ENCODE peak calls at places on chromosome 1, in nine cellular contexts. X is pancreas; T is endodermal cell; V is CD4-positive, CD25-positive, alpha-beta regulatory T cell; Y is neural progenitor cell; M is uterus; U is thoracic aorta; F is heart left ventricle; A is heart right ventricle. L is an unnamed sample.

GRCh38 chr1:180080439-180080838 is 74.2 kb upstream of the QSOX1 start:
- DNase-seq in U (no peak), T (no peak), A (no peak), M (no peak), X (no peak), Y (no peak), F (no peak), V (no peak), L (no peak)

GRCh38 chr1:206507395-206508129 is at the start of gene RASSF5:
- DNase-seq in A (peak; percentile 83), Y (peak; percentile 81), M (peak; percentile 74), X (peak; percentile 86), V (peak; percentile 70), U (peak; percentile 49), T (peak; percentile 96), F (peak; percentile 90), L (peak; percentile 90)

GRCh38 chr1:25997759-25998074 is at the start of gene PAFAH2:
- DNase-seq in X (no peak), V (no peak), M (no peak), A (peak; percentile 44), T (no peak), U (no peak), F (no peak), Y (no peak), L (no peak)

GRCh38 chr1:19793360-19794046 is 6.2 kb downstream of the TMCO4 start:
- DNase-seq in V (no peak), F (no peak), U (no peak), Y (no peak), T (no peak), X (no peak), M (no peak), A (no peak), L (no peak)

GRCh38 chr1:183628537-183628936 is 7.0 kb downstream of the ARPC5 start:
- DNase-seq in M (no peak), X (no peak), Y (no peak), U (no peak), T (no peak), F (no peak), V (no peak), A (no peak), L (no peak)

GRCh38 chr1:223700942-223701637 is 11.2 kb upstream of the CAPN2 start:
- DNase-seq in A (no peak), U (no peak), F (no peak), T (peak; percentile 73), M (peak; percentile 63), X (no peak), Y (no peak), V (no peak), L (no peak)

GRCh38 chr1:200224315-200224714 is 185.5 kb downstream of the ZNF281 start:
- DNase-seq in T (no peak), V (no peak), F (no peak), Y (no peak), M (no peak), U (no peak), A (no peak), X (no peak), L (no peak)

GRCh38 chr1:222161676-222162075 is 386.2 kb downstream of the HHIPL2 start:
- DNase-seq in X (no peak), A (no peak), Y (no peak), U (no peak), T (no peak), V (no peak), M (no peak), F (no peak), L (no peak)

GRCh38 chr1:34754878-34755637 is at the start of gene GJB5:
- DNase-seq in Y (no peak), U (no peak), X (no peak), V (no peak), M (no peak), T (no peak), F (no peak), A (no peak), L (no peak)

GRCh38 chr1:30405631-30406212 is 317.7 kb downstream of the MATN1 start:
- DNase-seq in Y (no peak), A (no peak), U (no peak), X (no peak), V (no peak), M (no peak), F (no peak), T (peak; percentile 21), L (no peak)

GRCh38 chr1:45339694-45340558 is at the start of the genes MUTYH and TOE1:
- DNase-seq in U (peak; percentile 57), F (peak; percentile 96), X (peak; percentile 89), V (peak; percentile 87), Y (peak; percentile 96), T (peak; percentile 98), M (peak; percentile 90), A (peak; percentile 93), L (peak; percentile 96)

GRCh38 chr1:23118957-23119792 is 49.5 kb downstream of the LUZP1 start:
- DNase-seq in F (no peak), T (no peak), U (no peak), Y (no peak), A (no peak), M (no peak), X (no peak), V (peak; percentile 26), L (no peak)

DNA sequence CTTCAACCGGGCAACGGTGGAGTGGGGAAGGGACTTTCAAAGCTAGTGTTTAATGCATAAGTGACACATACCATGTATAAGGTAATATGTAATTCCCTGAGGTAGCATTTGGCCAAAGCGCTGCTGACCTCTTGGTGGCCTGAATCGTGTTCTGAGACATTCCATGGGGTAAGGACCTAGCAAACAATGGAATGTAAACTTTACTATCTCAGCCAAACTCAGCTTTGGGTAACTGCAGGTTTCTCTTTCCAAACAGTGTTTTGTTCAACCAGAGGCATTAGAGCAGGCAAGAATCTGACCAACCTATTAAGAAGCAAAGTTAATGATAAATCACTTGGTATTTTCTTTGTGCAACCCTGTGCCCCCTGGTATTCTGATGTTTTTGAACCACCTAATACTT is 22.0 kb downstream of the TGFB2 start:
- DNase-seq in M (no peak), F (no peak), X (no peak), U (no peak), A (no peak), Y (no peak), V (no peak), T (no peak), L (no peak)
- H3K4me1 ChIP-seq in M (no peaks in the 10 kb centered on the region), F (no peaks in the 10 kb centered on the region), X (no peaks in the 10 kb centered on the region), U (peaks cover 31% of the 10 kb centered on the region), A (no peaks in the 10 kb centered on the region), Y (no peaks in the 10 kb centered on the region), V (no peaks in the 10 kb centered on the region), T (no peaks in the 10 kb centered on the region), L (no peaks in the 10 kb centered on the region)

GRCh38 chr1:204443260-204443619 is 31.6 kb upstream of the PPP1R15B start:
- DNase-seq in V (no peak), M (no peak), A (no peak), F (no peak), T (no peak), X (no peak), U (no peak), Y (no peak), L (no peak)
- H3K27ac ChIP-seq in V (no peak overlapping the region), M (peak overlapping the region; percentile 82), A (peak overlapping the region; percentile 13), F (peak overlapping the region; percentile 65), T (no peak overlapping the region), X (peak overlapping the region; percentile 22), U (peak overlapping the region; percentile 80), Y (no peak overlapping the region), L (peak overlapping the region; percentile 20)

GRCh38 chr1:1783320-1783719 is 5.0 kb upstream of the NADK start:
- DNase-seq in M (no peak), F (peak; percentile 51), U (no peak), X (no peak), V (no peak), A (no peak), T (peak; percentile 64), Y (no peak), L (no peak)

GRCh38 chr1:1785666-1786065 is 7.4 kb upstream of the NADK start:
- DNase-seq in V (no peak), X (no peak), A (no peak), U (no peak), F (no peak), Y (no peak), T (no peak), M (no peak), L (no peak)

GRCh38 chr1:1787206-1787605 is 8.9 kb upstream of the NADK start:
- DNase-seq in F (no peak), M (no peak), U (no peak), Y (no peak), T (no peak), V (no peak), X (no peak), A (no peak), L (no peak)

GRCh38 chr1:1782399-1783221 is 4.3 kb upstream of the NADK start:
- DNase-seq in T (peak; percentile 81), X (peak; percentile 79), V (peak; percentile 13), M (peak; percentile 47), F (peak; percentile 78), A (peak; percentile 63), Y (peak; percentile 35), U (peak; percentile 41), L (no peak)

GRCh38 chr1:1784933-1785332 is 6.7 kb upstream of the NADK start:
- DNase-seq in U (no peak), X (no peak), T (no peak), V (no peak), A (no peak), M (no peak), F (no peak), Y (no peak), L (no peak)
- H3K4me1 ChIP-seq in U (peaks cover 27% of the 10 kb centered on the region), X (peaks cover 20% of the 10 kb centered on the region), T (peaks cover 4% of the 10 kb centered on the region), V (peaks cover 39% of the 10 kb centered on the region), A (peaks cover 22% of the 10 kb centered on the region), M (no peaks in the 10 kb centered on the region), F (peaks cover 29% of the 10 kb centered on the region), Y (peaks cover 8% of the 10 kb centered on the region), L (peaks cover 23% of the 10 kb centered on the region)

DNA sequence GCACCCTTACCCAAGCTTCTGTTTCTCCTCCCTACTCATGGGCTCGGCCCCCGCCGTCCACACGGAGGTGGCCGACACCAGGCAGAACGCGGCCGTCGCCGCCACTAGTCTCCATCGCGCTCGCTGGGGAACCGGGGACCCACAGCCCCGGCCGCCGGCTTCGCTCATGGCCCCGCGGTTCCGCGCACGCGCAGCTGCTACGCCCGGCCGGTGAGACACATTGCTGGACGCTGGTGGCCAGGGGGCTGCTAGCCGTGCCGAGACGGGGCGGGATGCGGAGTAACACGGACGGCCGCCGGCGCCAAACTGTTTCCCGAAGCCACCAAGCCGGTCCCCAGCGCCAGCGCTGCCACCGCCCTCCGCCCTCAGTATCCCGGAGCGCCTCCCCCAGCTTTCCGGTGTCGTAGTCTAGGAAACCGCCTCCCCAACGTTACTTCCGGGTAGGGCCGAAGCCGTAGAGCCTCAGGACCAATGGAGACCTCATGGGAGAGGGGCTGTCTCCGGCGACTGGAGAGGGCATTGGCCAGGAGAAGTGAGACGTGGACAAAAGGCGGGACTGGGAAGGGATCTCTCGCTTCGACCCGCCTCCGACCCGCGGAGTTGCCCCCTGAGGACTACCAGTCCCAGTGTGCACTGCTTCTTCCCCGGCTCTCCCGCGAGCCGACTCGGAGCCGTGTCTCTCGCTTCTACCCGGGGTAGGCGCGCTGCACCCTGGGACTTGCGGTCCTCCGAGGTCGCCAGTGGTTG is at the start of gene EDEM3:
- DNase-seq in M (peak; percentile 98), Y (peak; percentile 99), T (peak; percentile 99), V (peak; percentile 98), A (peak; percentile 97), U (peak; percentile 98), F (peak; percentile 99), X (peak; percentile 100), L (peak; percentile 100)
- H3K27ac ChIP-seq in M (peak within 1 kb of the TSS; percentile 97), Y (no peak within 1 kb of the TSS), T (peak within 1 kb of the TSS; percentile 62), V (peak within 1 kb of the TSS; percentile 94), A (peak within 1 kb of the TSS; percentile 93), U (peak within 1 kb of the TSS; percentile 94), F (peak within 1 kb of the TSS; percentile 79), X (peak within 1 kb of the TSS; percentile 73), L (peak within 1 kb of the TSS; percentile 97)